ENCODE peak calls at places on chromosomes 7 and 10, in five cellular contexts. J is H1, P is GM12878, F is K562, I is HepG2. R is an unnamed sample.
A peak's percentile ranks its signal among the peaks of the same experiment; 100 is the strongest.

GRCh38 chr10:107614939-107615665 is 450.6 kb upstream of the SORCS1 start:
- DNase-seq in F (no peak), I (no peak), P (no peak), J (no peak), R (no peak)

GRCh38 chr7:27899601-27900000 is 159.6 kb downstream of the TAX1BP1 start:
- DNase-seq in J (no peak), I (no peak), P (no peak), F (no peak), R (no peak)

GRCh38 chr10:89625041-89625765 is 19.8 kb downstream of the PANK1 start:
- DNase-seq in J (no peak), I (no peak), P (no peak), F (no peak), R (no peak)

GRCh38 chr10:30115391-30116253 is 56.2 kb upstream of the JCAD start:
- DNase-seq in P (no peak), I (no peak), J (no peak), F (no peak), R (no peak)

GRCh38 chr7:35993663-35994622 is 159.1 kb upstream of the EEPD1 start:
- DNase-seq in P (no peak), I (peak; percentile 30), F (no peak), J (no peak), R (peak; percentile 81)

GRCh38 chr7:107691713-107692112 is 31.1 kb downstream of the SLC26A4 start:
- DNase-seq in P (no peak), J (no peak), F (no peak), I (no peak), R (no peak)

GRCh38 chr7:295155-296154 is 5.5 kb downstream of the FOXL3 start:
- DNase-seq in J (no peak), P (no peak), I (no peak), F (no peak), R (no peak)

GRCh38 chr10:70135046-70135445 is 2.4 kb upstream of the AIFM2 start:
- DNase-seq in J (no peak), I (no peak), F (no peak), P (no peak), R (no peak)

GRCh38 chr10:34526758-34527730 is 288.1 kb downstream of the PARD3 start:
- DNase-seq in F (no peak), P (no peak), J (peak; percentile 59), I (no peak), R (peak; percentile 72)

GRCh38 chr7:38177621-38178003 is 433 bp upstream of the STARD3NL start:
- DNase-seq in P (no peak), J (no peak), I (no peak), F (no peak), R (no peak)

GRCh38 chr7:68440870-68441269 is 1157.4 kb upstream of the AUTS2 start:
- DNase-seq in J (no peak), I (no peak), P (no peak), F (no peak), R (no peak)

GRCh38 chr10:18610517-18610916 is 40.9 kb downstream of the NSUN6 start:
- DNase-seq in I (peak; percentile 98), J (no peak), P (no peak), F (no peak), R (peak; percentile 87)

GRCh38 chr7:54864718-54865117 is 105.7 kb upstream of the SEC61G start:
- DNase-seq in F (no peak), I (peak; percentile 44), P (no peak), J (no peak), R (no peak)

GRCh38 chr7:46282155-46282554 is 361.1 kb upstream of the IGFBP3 start:
- DNase-seq in F (no peak), I (no peak), J (peak; percentile 21), P (peak; percentile 15), R (no peak)

GRCh38 chr10:20971901-20972300 is 74.8 kb upstream of the NEBL start:
- DNase-seq in J (no peak), I (no peak), P (no peak), F (no peak), R (no peak)

GRCh38 chr10:121165276-121165675 is 314.1 kb downstream of the WDR11 start:
- DNase-seq in F (no peak), J (no peak), P (no peak), I (no peak), R (no peak)

GRCh38 chr10:118041316-118041715 is 5.4 kb downstream of the RAB11FIP2 start:
- DNase-seq in J (no peak), P (no peak), I (no peak), F (no peak), R (no peak)

GRCh38 chr10:77093126-77093525 is 544.5 kb downstream of the KCNMA1 start:
- DNase-seq in F (no peak), I (no peak), J (no peak), P (no peak), R (no peak)

GRCh38 chr10:114068054-114068707 is 24.5 kb downstream of the ADRB1 start:
- DNase-seq in J (no peak), F (no peak), I (no peak), P (no peak), R (no peak)

GRCh38 chr7:150901160-150902035 is 49.1 kb downstream of the AOC1 start:
- DNase-seq in P (no peak), F (no peak), I (no peak), J (no peak), R (no peak)

GRCh38 chr7:7719235-7719634 is 828 bp upstream of the RPA3 start:
- DNase-seq in F (no peak), J (no peak), I (peak; percentile 37), P (peak; percentile 77), R (peak; percentile 35)

GRCh38 chr10:124264271-124264670 is 154.5 kb downstream of the OAT start:
- DNase-seq in J (no peak), P (no peak), I (no peak), F (no peak), R (no peak)

GRCh38 chr10:31142026-31142425 is 110.4 kb upstream of the ZNF438 start:
- DNase-seq in I (no peak), J (no peak), P (no peak), F (no peak), R (no peak)

GRCh38 chr7:87152897-87153641 is 816 bp downstream of the DMTF1 start:
- DNase-seq in J (no peak), P (no peak), F (no peak), I (peak; percentile 2), R (peak; percentile 5)

GRCh38 chr10:47042815-47043750 is 131.9 kb downstream of the PTPN20 start:
- DNase-seq in I (no peak), J (no peak), F (no peak), P (no peak), R (no peak)

GRCh38 chr10:52314822-52315552 is 906 bp downstream of the DKK1 start:
- DNase-seq in P (no peak), I (no peak), F (no peak), J (no peak), R (peak; percentile 13)

GRCh38 chr10:124748206-124748605 is 4.0 kb upstream of the FAM53B start:
- DNase-seq in F (no peak), J (no peak), P (no peak), I (no peak), R (no peak)

GRCh38 chr10:73136627-73137026 is 26.4 kb downstream of the NUDT13 start:
- DNase-seq in F (no peak), P (no peak), I (no peak), J (no peak), R (peak; percentile 56)

GRCh38 chr10:73134727-73135126 is 24.5 kb downstream of the NUDT13 start:
- DNase-seq in J (no peak), F (no peak), I (no peak), P (no peak), R (no peak)

GRCh38 chr10:73141603-73142002 is 26.2 kb downstream of the ECD start:
- DNase-seq in I (no peak), F (no peak), P (no peak), J (no peak), R (no peak)

DNA sequence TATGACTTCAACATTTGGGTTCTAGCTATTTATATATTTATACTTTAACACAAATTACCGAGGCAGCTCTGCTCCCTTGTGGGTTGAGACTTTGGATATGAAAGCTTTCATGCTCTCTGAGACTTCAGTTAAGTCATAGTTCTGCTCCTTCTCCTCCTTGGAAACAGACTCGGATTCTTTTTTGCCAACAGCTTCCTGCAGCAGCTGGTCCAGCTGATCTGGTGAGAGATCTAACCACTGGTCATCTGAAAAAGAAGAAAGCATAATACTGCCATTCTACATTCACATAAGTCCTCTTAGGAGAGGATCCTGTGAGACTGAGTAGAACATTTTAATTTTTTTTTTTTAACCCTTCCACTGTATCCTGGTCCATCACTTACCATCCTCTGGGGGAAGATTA is 28.6 kb downstream of the ECD start:
- DNase-seq in P (no peak), I (no peak), F (no peak), J (no peak), R (no peak)
- TF ChIP-seq HDAC2 in P (no peak), I (no peak), F (no peak), J (no peak), R (no peak)

DNA sequence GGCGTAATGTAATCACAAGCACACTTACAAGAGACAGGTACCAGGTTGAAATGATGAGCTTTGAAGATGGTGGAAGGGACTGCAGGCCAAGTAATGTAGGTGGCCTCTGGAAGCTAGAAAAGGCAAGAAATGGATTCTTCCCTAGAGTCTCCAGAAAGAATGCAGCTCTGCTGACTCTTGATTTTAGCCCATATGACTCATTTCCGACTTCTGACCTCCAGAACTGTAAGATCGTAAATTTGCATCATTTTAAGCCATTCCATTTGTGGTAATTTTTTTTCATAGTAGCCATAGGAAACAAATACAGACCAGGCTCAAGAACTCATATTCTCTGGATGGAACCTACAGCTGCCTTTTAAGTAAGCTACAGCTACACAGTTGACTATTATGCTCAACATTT is 315.5 kb downstream of the MAGI2 start:
- DNase-seq in J (no peak), I (no peak), P (no peak), F (no peak), R (no peak)
- TF ChIP-seq CHD2 in J (no peak), I (no peak), P (no peak), F (no peak), R (no peak)

GRCh38 chr10:94002156-94002555 is 8.4 kb downstream of the PLCE1 start:
- DNase-seq in F (no peak), I (no peak), P (no peak), J (no peak), R (no peak)

GRCh38 chr10:94000638-94001420 is 7.1 kb downstream of the PLCE1 start:
- DNase-seq in I (no peak), P (no peak), J (no peak), F (no peak), R (no peak)

GRCh38 chr10:93997546-93997945 is 3.8 kb downstream of the PLCE1 start:
- DNase-seq in P (no peak), J (no peak), F (no peak), I (no peak), R (no peak)

GRCh38 chr10:93995598-93996271 is 2.0 kb downstream of the PLCE1 start:
- DNase-seq in P (no peak), J (no peak), F (no peak), I (no peak), R (no peak)

DNA sequence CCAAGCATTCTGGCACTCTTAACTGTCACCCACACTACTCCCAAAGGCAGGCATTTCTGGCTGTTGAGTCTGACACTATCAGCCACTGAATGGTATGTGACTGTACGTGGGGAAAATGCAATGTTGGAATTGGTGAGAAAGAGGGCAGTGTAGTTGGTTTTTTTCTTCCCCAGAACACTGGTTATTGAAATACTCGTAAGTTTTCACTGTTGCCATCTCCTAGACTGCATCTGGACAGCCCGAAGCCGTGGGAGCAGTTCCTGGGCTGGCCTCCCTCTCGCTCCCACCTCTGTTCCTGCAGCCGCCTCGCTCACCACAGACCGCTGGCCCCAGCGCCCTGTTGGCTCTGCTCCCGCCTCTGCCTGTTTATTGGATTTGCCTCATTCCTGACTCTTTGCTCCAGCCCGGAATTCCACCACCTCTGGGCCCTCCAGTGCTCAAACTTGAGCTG is 5.7 kb downstream of the PLCE1 start:
- DNase-seq in F (no peak), J (no peak), I (no peak), P (no peak), R (no peak)
- TF ChIP-seq HDAC2 in F (no peak), J (no peak), I (no peak), P (no peak), R (no peak)

GRCh38 chr7:16804674-16805439 is at the start of gene AGR2:
- DNase-seq in P (no peak), J (no peak), I (no peak), F (no peak), R (peak; percentile 43)
- TF ChIP-seq CHD2 in P (no peak), J (no peak), I (no peak), F (no peak), R (no peak)

R was measured in A549.